ENCODE peak calls at places on chromosomes 13 and 19, in seven cellular contexts. Q is OCI-LY7, P is GM06990, R is neural crest cell, Y is nephron progenitor cell, H is upper lobe of left lung, F is WTC11. J is an unnamed sample.

GRCh38 chr13:27704681-27705080 is 83.0 kb downstream of the POLR1D start:
- DNase-seq in P (no peak), Y (no peak), Q (no peak), H (no peak), F (no peak), R (no peak), J (no peak)

GRCh38 chr19:9156304-9156703 is 16.1 kb downstream of the ZNF317 start:
- DNase-seq in P (no peak), F (no peak), Y (no peak), Q (peak; percentile 37), H (no peak), R (no peak), J (no peak)

GRCh38 chr19:49017041-49017665 is at the start of gene LHB:
- DNase-seq in P (no peak), Y (no peak), R (no peak), H (peak; percentile 46), F (no peak), Q (no peak), J (no peak)

GRCh38 chr13:77952737-77953136 is 34.1 kb upstream of the EDNRB start:
- DNase-seq in F (no peak), Y (no peak), R (peak; percentile 26), P (no peak), H (no peak), Q (no peak), J (no peak)

GRCh38 chr19:48484931-48485612 is 15.9 kb downstream of the CYTH2 start:
- DNase-seq in H (no peak), P (no peak), R (no peak), Y (no peak), Q (no peak), F (no peak), J (no peak)

GRCh38 chr13:112967666-112968379 is 1.2 kb upstream of the MCF2L start:
- DNase-seq in Y (no peak), P (no peak), Q (no peak), H (no peak), R (no peak), F (no peak), J (no peak)

GRCh38 chr13:94315188-94315587 is 164.3 kb downstream of the DCT start:
- DNase-seq in P (no peak), R (no peak), Q (no peak), F (no peak), H (no peak), Y (no peak), J (no peak)

GRCh38 chr19:5967994-5968430 is 9.9 kb downstream of the RANBP3 start:
- DNase-seq in H (no peak), P (no peak), F (peak; percentile 77), Q (peak; percentile 70), Y (peak; percentile 74), R (peak; percentile 62), J (peak; percentile 90)

GRCh38 chr13:51894239-51894638 is 32.5 kb downstream of the CCDC70 start:
- DNase-seq in H (no peak), F (no peak), Y (no peak), Q (no peak), R (no peak), P (no peak), J (no peak)

GRCh38 chr13:27182844-27183497 is 11.4 kb upstream of the USP12 start:
- DNase-seq in R (no peak), H (no peak), Q (no peak), P (no peak), F (no peak), Y (no peak), J (peak; percentile 79)

GRCh38 chr13:44417876-44418275 is 44.3 kb downstream of the SERP2 start:
- DNase-seq in F (no peak), P (no peak), H (no peak), R (no peak), Q (peak; percentile 43), Y (no peak), J (no peak)

DNA sequence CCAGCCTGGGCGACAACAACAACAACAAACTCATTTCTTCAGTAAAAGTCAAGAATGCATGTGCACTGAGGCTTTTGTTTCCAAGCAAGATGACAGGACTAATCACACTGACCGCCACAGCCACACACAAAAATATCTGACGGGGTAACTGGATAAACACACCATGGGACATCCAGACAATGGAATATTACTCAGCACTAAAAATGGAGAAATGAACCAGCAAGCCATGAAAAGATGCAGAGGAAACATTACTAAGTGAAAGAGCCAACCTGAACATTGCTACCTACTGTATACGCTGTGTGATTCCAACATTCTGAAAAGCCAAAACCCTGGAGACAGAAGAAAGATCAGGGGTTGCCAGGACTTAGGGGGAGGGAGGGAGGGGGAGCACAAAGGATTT is 36.7 kb downstream of the FAAP24 start:
- DNase-seq in Y (no peak), P (no peak), R (no peak), Q (no peak), H (no peak), F (no peak), J (no peak)
- TF ChIP-seq CTCF in Y (no peak), P (no peak), R (no peak), Q (no peak), H (no peak), F (no peak), J (no peak)

GRCh38 chr13:46170268-46170667 is 11.7 kb downstream of the LCP1 start:
- DNase-seq in P (no peak), R (no peak), Y (no peak), F (no peak), H (no peak), Q (no peak), J (peak; percentile 5)

GRCh38 chr13:46168818-46169217 is 13.2 kb downstream of the LCP1 start:
- DNase-seq in Q (no peak), F (no peak), H (no peak), Y (no peak), R (no peak), P (no peak), J (no peak)

GRCh38 chr13:46171739-46172138 is 10.2 kb downstream of the LCP1 start:
- DNase-seq in Q (no peak), P (no peak), Y (no peak), F (no peak), R (no peak), H (no peak), J (no peak)

GRCh38 chr13:46171223-46171622 is 10.8 kb downstream of the LCP1 start:
- DNase-seq in P (no peak), Y (no peak), R (no peak), F (no peak), H (no peak), Q (no peak), J (no peak)

DNA sequence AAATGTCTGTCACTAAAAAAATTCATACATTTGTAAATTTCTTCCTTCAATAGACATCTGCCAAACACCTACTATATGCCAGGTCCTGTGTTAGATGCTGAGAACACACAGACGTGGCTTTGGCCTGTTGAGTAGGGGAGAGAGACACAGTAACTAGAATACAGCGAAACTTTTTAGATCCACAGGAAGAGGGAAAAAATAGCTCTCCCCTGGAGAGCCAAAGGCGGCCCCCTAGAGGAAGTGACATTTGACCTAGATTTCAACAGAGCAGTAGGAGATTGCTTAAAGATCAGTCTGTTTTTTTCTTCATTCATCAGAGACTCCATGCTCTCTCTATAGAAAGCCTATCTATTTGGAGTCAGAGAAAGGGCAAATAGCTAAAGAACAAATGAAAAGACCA is 11.3 kb downstream of the LCP1 start:
- DNase-seq in P (no peak), R (peak; percentile 22), Y (no peak), Q (peak; percentile 47), H (no peak), F (no peak), J (peak; percentile 69)
- TF ChIP-seq CTCF in P (no peak), R (no peak), Y (no peak), Q (peak; percentile 58), H (no peak), F (no peak), J (no peak)

DNA sequence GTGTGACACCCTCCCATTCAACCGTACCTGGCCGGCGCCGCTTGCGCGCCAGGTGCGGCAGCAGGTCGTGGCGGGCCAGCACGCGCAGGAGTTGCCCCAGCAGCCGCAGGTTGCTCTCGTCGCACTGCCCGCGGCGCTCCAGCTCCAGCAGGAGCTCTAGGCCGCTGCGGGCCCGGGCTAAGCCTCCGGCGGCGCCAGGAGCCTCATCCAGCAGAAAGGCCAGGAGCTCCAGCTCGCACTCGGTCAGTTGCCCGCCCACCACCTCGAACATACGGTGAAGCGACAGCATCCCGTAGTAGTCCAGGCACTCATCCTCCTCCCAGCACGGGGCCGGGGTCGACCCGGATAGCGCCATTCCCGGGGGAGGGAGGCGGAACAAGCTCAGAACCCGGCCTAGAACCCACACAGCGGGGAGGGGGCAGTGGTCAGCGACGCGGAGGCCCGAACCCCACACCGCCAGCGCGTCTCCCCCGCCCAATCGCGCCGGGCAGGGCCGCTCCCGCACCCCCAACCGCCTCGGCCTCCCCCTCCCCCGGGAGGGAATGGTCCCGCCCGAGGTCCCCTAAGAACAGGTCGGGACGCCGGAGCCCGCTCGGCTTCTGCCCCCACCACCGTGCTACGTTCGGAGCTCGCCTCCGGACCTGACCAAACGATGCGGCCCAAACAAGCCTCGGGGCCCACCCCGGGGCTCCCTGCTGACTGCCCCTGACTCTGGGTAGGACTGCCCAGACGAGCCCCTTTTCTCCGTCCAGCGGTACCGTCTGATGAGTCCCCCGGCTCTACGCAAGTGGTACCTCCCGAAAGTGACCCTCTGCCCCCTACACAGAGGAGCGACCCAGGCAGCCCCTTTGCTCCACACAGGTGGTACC is 590 bp downstream of the DEDD2 start:
- DNase-seq in P (peak; percentile 59), R (peak; percentile 46), F (peak; percentile 73), H (peak; percentile 90), Q (peak; percentile 69), Y (peak; percentile 66), J (peak; percentile 40)
- TF ChIP-seq CTCF in P (no peak), R (no peak), F (no peak), H (no peak), Q (no peak), Y (no peak), J (no peak)

GRCh38 chr13:80850771-80851170 is 509.8 kb upstream of the SPRY2 start:
- DNase-seq in Y (no peak), F (no peak), Q (no peak), H (no peak), P (no peak), R (no peak), J (no peak)
- TF ChIP-seq CTCF in Y (no peak), F (no peak), Q (no peak), H (no peak), P (no peak), R (peak; percentile 10), J (no peak)

DNA sequence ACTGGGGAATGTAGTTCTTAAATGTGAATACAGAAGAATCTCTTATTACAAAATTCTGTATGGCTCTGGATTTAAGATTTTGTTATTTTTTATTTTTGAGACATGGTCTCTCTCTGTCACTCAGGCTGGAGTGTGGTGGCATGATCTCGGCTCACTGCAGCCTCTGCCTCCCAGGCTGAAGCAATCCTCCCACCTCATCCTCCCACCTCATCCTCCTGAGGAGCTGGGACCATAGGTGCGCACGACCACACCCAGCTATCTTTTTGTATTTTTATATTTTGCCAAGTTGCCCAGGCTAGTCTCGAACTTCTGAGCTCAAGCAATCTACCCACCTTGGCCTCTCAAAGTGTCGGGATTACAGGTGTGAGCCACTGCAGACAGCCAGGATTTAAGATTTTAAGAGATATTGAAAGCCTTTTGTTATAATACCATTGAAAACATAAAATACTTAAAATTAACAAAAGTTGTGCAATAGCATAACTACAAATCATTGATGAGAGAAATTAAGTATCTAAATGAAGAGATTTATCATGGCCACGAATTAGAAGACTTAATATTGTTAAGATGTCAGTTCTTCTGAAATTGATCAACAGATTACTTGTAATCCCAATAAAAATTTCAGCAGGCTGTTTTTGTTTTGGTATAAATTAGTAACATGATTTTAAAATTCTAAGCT is 13.4 kb downstream of the CYP2A6 start:
- DNase-seq in R (no peak), Q (no peak), F (no peak), Y (no peak), P (no peak), H (no peak), J (no peak)
- TF ChIP-seq CTCF in R (no peak), Q (no peak), F (no peak), Y (no peak), P (no peak), H (no peak), J (no peak)